ENCODE peak calls at places on chromosomes 4 and X, in nine cellular contexts. One of them, this sample, is unnamed.

GRCh38 chrX:41265615-41266014 is 68.3 kb upstream of the DDX3X start:
- DNase-seq in HepG2: no peak
- DNase-seq in endodermal cell: no peak
- DNase-seq in mammary epithelial cell: no peak
- DNase-seq in neuronal stem cell: no peak
- DNase-seq in PC-3: no peak
- DNase-seq in HCT116: no peak
- DNase-seq in fibroblast of lung: peak; percentile 69
- DNase-seq in GM23248: peak; percentile 89
- DNase-seq in this sample: peak; percentile 49

GRCh38 chr4:173522160-173522873 is 7.7 kb downstream of the HAND2 start:
- DNase-seq in endodermal cell: peak; percentile 85
- DNase-seq in PC-3: no peak
- DNase-seq in mammary epithelial cell: no peak
- DNase-seq in HCT116: no peak
- DNase-seq in GM23248: peak; percentile 99
- DNase-seq in neuronal stem cell: no peak
- DNase-seq in fibroblast of lung: peak; percentile 90
- DNase-seq in HepG2: no peak
- DNase-seq in this sample: no peak

GRCh38 chr4:176308441-176308840 is 11.3 kb upstream of the SPCS3 start:
- DNase-seq in GM23248: no peak
- DNase-seq in HepG2: no peak
- DNase-seq in endodermal cell: no peak
- DNase-seq in neuronal stem cell: no peak
- DNase-seq in fibroblast of lung: no peak
- DNase-seq in PC-3: no peak
- DNase-seq in mammary epithelial cell: no peak
- DNase-seq in HCT116: no peak
- DNase-seq in this sample: no peak

GRCh38 chr4:74237425-74237966 is 70.8 kb upstream of the EPGN start:
- DNase-seq in neuronal stem cell: no peak
- DNase-seq in GM23248: no peak
- DNase-seq in HCT116: no peak
- DNase-seq in PC-3: no peak
- DNase-seq in HepG2: no peak
- DNase-seq in mammary epithelial cell: peak; percentile 62
- DNase-seq in endodermal cell: no peak
- DNase-seq in fibroblast of lung: no peak
- DNase-seq in this sample: peak; percentile 9

GRCh38 chr4:174119051-174119450 is 164.4 kb downstream of the FBXO8 start:
- DNase-seq in PC-3: peak; percentile 27
- DNase-seq in neuronal stem cell: no peak
- DNase-seq in mammary epithelial cell: peak; percentile 18
- DNase-seq in HepG2: no peak
- DNase-seq in HCT116: no peak
- DNase-seq in endodermal cell: no peak
- DNase-seq in GM23248: peak; percentile 90
- DNase-seq in fibroblast of lung: peak; percentile 82
- DNase-seq in this sample: no peak

GRCh38 chr4:168619266-168619631 is 122.4 kb downstream of the PALLD start:
- DNase-seq in mammary epithelial cell: peak; percentile 43
- DNase-seq in endodermal cell: no peak
- DNase-seq in PC-3: peak; percentile 34
- DNase-seq in fibroblast of lung: no peak
- DNase-seq in neuronal stem cell: no peak
- DNase-seq in HepG2: no peak
- DNase-seq in HCT116: no peak
- DNase-seq in GM23248: no peak
- DNase-seq in this sample: no peak

GRCh38 chr4:177251237-177251636 is 58.4 kb upstream of the NEIL3 start:
- DNase-seq in endodermal cell: no peak
- DNase-seq in HCT116: no peak
- DNase-seq in mammary epithelial cell: no peak
- DNase-seq in neuronal stem cell: no peak
- DNase-seq in PC-3: no peak
- DNase-seq in GM23248: no peak
- DNase-seq in HepG2: no peak
- DNase-seq in fibroblast of lung: no peak
- DNase-seq in this sample: no peak

GRCh38 chr4:113756005-113756410 is 5.5 kb downstream of the CAMK2D start:
- DNase-seq in HCT116: no peak
- DNase-seq in HepG2: peak; percentile 82
- DNase-seq in mammary epithelial cell: peak; percentile 74
- DNase-seq in endodermal cell: no peak
- DNase-seq in neuronal stem cell: no peak
- DNase-seq in fibroblast of lung: peak; percentile 76
- DNase-seq in PC-3: peak; percentile 63
- DNase-seq in GM23248: peak; percentile 73
- DNase-seq in this sample: peak; percentile 35

GRCh38 chr4:53855886-53856260 is 208.5 kb downstream of the CHIC2 start:
- DNase-seq in mammary epithelial cell: peak; percentile 44
- DNase-seq in HepG2: no peak
- DNase-seq in fibroblast of lung: peak; percentile 66
- DNase-seq in PC-3: peak; percentile 89
- DNase-seq in GM23248: peak; percentile 93
- DNase-seq in endodermal cell: no peak
- DNase-seq in neuronal stem cell: no peak
- DNase-seq in HCT116: no peak
- DNase-seq in this sample: no peak

GRCh38 chr4:73446336-73446938 is 10.4 kb downstream of the AFP start:
- DNase-seq in HepG2: peak; percentile 78
- DNase-seq in GM23248: peak; percentile 77
- DNase-seq in PC-3: peak; percentile 83
- DNase-seq in HCT116: peak; percentile 48
- DNase-seq in fibroblast of lung: peak; percentile 64
- DNase-seq in endodermal cell: no peak
- DNase-seq in neuronal stem cell: peak; percentile 18
- DNase-seq in mammary epithelial cell: peak; percentile 43
- DNase-seq in this sample: peak; percentile 85

GRCh38 chr4:174427562-174428140 is 94.6 kb downstream of the HPGD start:
- DNase-seq in HCT116: no peak
- DNase-seq in GM23248: peak; percentile 22
- DNase-seq in fibroblast of lung: peak; percentile 26
- DNase-seq in PC-3: no peak
- DNase-seq in mammary epithelial cell: peak; percentile 45
- DNase-seq in neuronal stem cell: no peak
- DNase-seq in endodermal cell: no peak
- DNase-seq in HepG2: no peak
- DNase-seq in this sample: no peak

GRCh38 chr4:8862800-8863758 is 8.6 kb downstream of the HMX1 start:
- DNase-seq in neuronal stem cell: no peak
- DNase-seq in HCT116: no peak
- DNase-seq in fibroblast of lung: no peak
- DNase-seq in PC-3: no peak
- DNase-seq in mammary epithelial cell: no peak
- DNase-seq in GM23248: no peak
- DNase-seq in endodermal cell: peak; percentile 49
- DNase-seq in HepG2: no peak
- DNase-seq in this sample: no peak

GRCh38 chr4:84319124-84319523 is 180.0 kb downstream of the NKX6-1 start:
- DNase-seq in HCT116: no peak
- DNase-seq in fibroblast of lung: peak; percentile 6
- DNase-seq in PC-3: peak; percentile 6
- DNase-seq in endodermal cell: no peak
- DNase-seq in mammary epithelial cell: peak; percentile 1
- DNase-seq in neuronal stem cell: no peak
- DNase-seq in GM23248: peak; percentile 55
- DNase-seq in HepG2: no peak
- DNase-seq in this sample: no peak

GRCh38 chr4:5192271-5192670 is 141.0 kb downstream of the STK32B start:
- DNase-seq in endodermal cell: no peak
- DNase-seq in mammary epithelial cell: peak; percentile 5
- DNase-seq in fibroblast of lung: no peak
- DNase-seq in HCT116: no peak
- DNase-seq in HepG2: no peak
- DNase-seq in PC-3: peak; percentile 30
- DNase-seq in GM23248: no peak
- DNase-seq in neuronal stem cell: no peak
- DNase-seq in this sample: no peak

GRCh38 chrX:124212622-124213021 is 119.8 kb upstream of the TEX13D start:
- DNase-seq in HCT116: no peak
- DNase-seq in HepG2: no peak
- DNase-seq in GM23248: no peak
- DNase-seq in fibroblast of lung: no peak
- DNase-seq in PC-3: no peak
- DNase-seq in endodermal cell: no peak
- DNase-seq in neuronal stem cell: no peak
- DNase-seq in mammary epithelial cell: peak; percentile 23
- DNase-seq in this sample: peak; percentile 50

GRCh38 chr4:8008391-8008790 is 68.7 kb upstream of the AFAP1 start:
- DNase-seq in HepG2: no peak
- DNase-seq in fibroblast of lung: no peak
- DNase-seq in neuronal stem cell: no peak
- DNase-seq in mammary epithelial cell: no peak
- DNase-seq in HCT116: no peak
- DNase-seq in endodermal cell: no peak
- DNase-seq in GM23248: no peak
- DNase-seq in PC-3: no peak
- DNase-seq in this sample: no peak

GRCh38 chr4:76620723-76621463 is 185.9 kb downstream of the SHROOM3 start:
- DNase-seq in mammary epithelial cell: no peak
- DNase-seq in PC-3: no peak
- DNase-seq in GM23248: no peak
- DNase-seq in HepG2: no peak
- DNase-seq in endodermal cell: no peak
- DNase-seq in HCT116: no peak
- DNase-seq in fibroblast of lung: no peak
- DNase-seq in neuronal stem cell: no peak
- DNase-seq in this sample: no peak

DNA sequence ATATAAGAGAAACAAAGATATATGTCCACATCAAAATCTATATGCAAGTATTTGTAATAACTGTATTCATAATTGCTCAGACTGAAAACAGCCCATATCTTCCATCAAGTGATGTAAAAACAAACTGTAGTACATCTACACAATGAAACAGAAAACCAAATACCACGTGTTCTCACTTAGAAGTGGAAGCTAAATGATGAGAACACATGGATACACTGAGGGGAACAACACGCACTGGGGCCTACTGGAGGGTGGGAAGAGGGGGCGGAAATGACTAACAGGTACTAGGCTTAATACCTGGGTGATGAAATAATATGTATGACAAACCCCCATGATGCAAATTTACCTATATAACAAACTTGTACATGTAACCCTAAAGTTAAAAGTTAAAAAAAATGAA is 42.7 kb downstream of the UBA6 start:
- DNase-seq in HCT116: no peak
- DNase-seq in fibroblast of lung: no peak
- DNase-seq in HepG2: no peak
- DNase-seq in neuronal stem cell: no peak
- DNase-seq in endodermal cell: no peak
- DNase-seq in mammary epithelial cell: peak; percentile 14
- DNase-seq in GM23248: no peak
- DNase-seq in PC-3: no peak
- DNase-seq in this sample: no peak
- H3K9ac ChIP-seq in HCT116: no peak overlapping the region
- H3K9ac ChIP-seq in fibroblast of lung: no peak overlapping the region
- H3K9ac ChIP-seq in HepG2: no peak overlapping the region
- H3K9ac ChIP-seq in neuronal stem cell: no peak overlapping the region
- H3K9ac ChIP-seq in endodermal cell: no peak overlapping the region
- H3K9ac ChIP-seq in mammary epithelial cell: no peak overlapping the region
- H3K9ac ChIP-seq in GM23248: no peak overlapping the region
- H3K9ac ChIP-seq in PC-3: no peak overlapping the region
- H3K9ac ChIP-seq in this sample: no peak overlapping the region

DNA sequence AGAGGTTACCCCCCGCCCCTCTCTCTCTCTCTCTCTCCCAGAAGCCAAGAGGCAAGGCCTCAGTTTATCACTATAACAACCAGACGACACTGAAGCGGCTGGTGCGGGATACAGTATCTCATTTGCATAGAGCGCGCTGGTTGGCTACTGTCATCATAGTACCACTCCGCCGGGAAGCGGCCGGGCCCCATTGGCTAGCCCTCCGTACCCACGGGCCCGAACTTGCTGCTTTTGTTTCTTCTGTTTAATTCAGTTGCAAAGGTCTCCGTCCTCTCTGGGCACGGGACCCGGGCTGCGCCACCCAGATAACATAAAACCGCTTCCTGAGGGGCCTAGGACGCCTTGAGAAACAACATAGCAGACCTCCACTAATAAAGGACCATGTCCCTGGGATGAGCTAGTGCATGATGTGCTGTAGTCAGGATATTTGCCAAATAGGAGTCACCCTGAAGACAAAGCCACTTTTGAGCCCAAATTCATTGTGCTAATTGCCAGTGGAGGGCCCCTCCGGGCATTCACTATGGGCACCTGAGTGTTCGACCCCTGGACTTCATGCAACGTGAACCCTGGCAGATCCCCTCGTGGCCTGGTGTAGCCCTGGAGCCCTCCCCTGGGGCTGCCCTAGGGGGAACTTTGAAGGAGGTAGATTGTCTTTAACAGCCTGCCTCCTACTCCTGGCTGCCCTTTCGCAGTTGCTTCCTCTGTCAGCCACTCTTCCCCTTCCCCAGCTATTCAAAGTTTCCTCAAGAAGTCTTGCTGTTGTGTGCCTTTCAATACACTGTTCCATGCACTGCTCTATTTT is at the start of gene PCYT1B:
- DNase-seq in GM23248: peak; percentile 61
- DNase-seq in endodermal cell: peak; percentile 98
- DNase-seq in HepG2: no peak
- DNase-seq in neuronal stem cell: no peak
- DNase-seq in mammary epithelial cell: peak; percentile 80
- DNase-seq in fibroblast of lung: peak; percentile 68
- DNase-seq in PC-3: no peak
- DNase-seq in HCT116: no peak
- DNase-seq in this sample: peak; percentile 79
- H3K9ac ChIP-seq in GM23248: no peak within 1 kb of the TSS
- H3K9ac ChIP-seq in endodermal cell: peak within 1 kb of the TSS; percentile 34
- H3K9ac ChIP-seq in HepG2: no peak within 1 kb of the TSS
- H3K9ac ChIP-seq in neuronal stem cell: no peak within 1 kb of the TSS
- H3K9ac ChIP-seq in mammary epithelial cell: peak within 1 kb of the TSS; percentile 69
- H3K9ac ChIP-seq in fibroblast of lung: no peak within 1 kb of the TSS
- H3K9ac ChIP-seq in PC-3: no peak within 1 kb of the TSS
- H3K9ac ChIP-seq in HCT116: no peak within 1 kb of the TSS
- H3K9ac ChIP-seq in this sample: peak within 1 kb of the TSS; percentile 56

GRCh38 chr4:118012142-118012541 is 22.1 kb upstream of the NDST3 start:
- DNase-seq in HCT116: no peak
- DNase-seq in HepG2: no peak
- DNase-seq in mammary epithelial cell: no peak
- DNase-seq in PC-3: no peak
- DNase-seq in neuronal stem cell: no peak
- DNase-seq in fibroblast of lung: no peak
- DNase-seq in endodermal cell: no peak
- DNase-seq in GM23248: no peak
- DNase-seq in this sample: peak; percentile 41
- H3K9ac ChIP-seq in HCT116: no peak overlapping the region
- H3K9ac ChIP-seq in HepG2: no peak overlapping the region
- H3K9ac ChIP-seq in mammary epithelial cell: no peak overlapping the region
- H3K9ac ChIP-seq in PC-3: no peak overlapping the region
- H3K9ac ChIP-seq in neuronal stem cell: no peak overlapping the region
- H3K9ac ChIP-seq in fibroblast of lung: no peak overlapping the region
- H3K9ac ChIP-seq in endodermal cell: no peak overlapping the region
- H3K9ac ChIP-seq in GM23248: no peak overlapping the region
- H3K9ac ChIP-seq in this sample: no peak overlapping the region

DNA sequence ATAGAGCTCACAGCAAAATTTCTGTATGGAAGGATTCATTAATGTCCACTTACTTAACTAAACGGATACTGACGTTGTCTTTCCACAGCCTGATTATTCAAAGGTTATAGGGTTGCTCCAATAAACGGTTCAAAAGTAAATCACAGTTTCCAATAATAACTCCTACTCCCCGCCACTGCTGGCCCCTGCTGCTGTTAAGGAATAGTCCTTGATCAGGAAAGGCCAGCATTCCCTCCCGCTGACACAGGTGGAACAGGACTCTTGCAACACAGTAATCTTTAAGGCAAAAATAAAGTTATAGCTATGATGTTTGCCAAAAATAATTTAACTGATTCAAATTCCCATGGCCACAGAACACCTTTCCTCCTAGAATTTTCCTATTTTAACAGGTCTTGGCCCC is 53.9 kb downstream of the FAT1 start:
- DNase-seq in fibroblast of lung: no peak
- DNase-seq in mammary epithelial cell: no peak
- DNase-seq in HepG2: no peak
- DNase-seq in PC-3: no peak
- DNase-seq in neuronal stem cell: no peak
- DNase-seq in HCT116: no peak
- DNase-seq in endodermal cell: no peak
- DNase-seq in GM23248: no peak
- DNase-seq in this sample: no peak
- H3K9ac ChIP-seq in fibroblast of lung: no peak overlapping the region
- H3K9ac ChIP-seq in mammary epithelial cell: peak overlapping the region; percentile 73
- H3K9ac ChIP-seq in HepG2: no peak overlapping the region
- H3K9ac ChIP-seq in PC-3: no peak overlapping the region
- H3K9ac ChIP-seq in neuronal stem cell: no peak overlapping the region
- H3K9ac ChIP-seq in HCT116: no peak overlapping the region
- H3K9ac ChIP-seq in endodermal cell: no peak overlapping the region
- H3K9ac ChIP-seq in GM23248: peak overlapping the region; percentile 45
- H3K9ac ChIP-seq in this sample: no peak overlapping the region